ENCODE peak calls at places on chromosomes 7 and 10, in four cellular contexts. W, T, I and O are unnamed samples.

GRCh38 chr7:50865450-50865849 is 82.8 kb upstream of the GRB10 start:
- DNase-seq in W (no peak), T (no peak), I (no peak), O (no peak)

GRCh38 chr10:35940067-35940989 is 298.2 kb upstream of the FZD8 start:
- DNase-seq in W (peak; percentile 50), T (no peak), I (no peak), O (no peak)

GRCh38 chr7:73903321-73904218 is 42.6 kb downstream of the TMEM270 start:
- DNase-seq in W (no peak), T (peak; percentile 27), I (peak; percentile 60), O (peak; percentile 42)

GRCh38 chr7:86657948-86658347 is 14.2 kb downstream of the GRM3 start:
- DNase-seq in W (no peak), T (no peak), I (no peak), O (no peak)

GRCh38 chr10:33262871-33263270 is 71.6 kb downstream of the NRP1 start:
- DNase-seq in W (no peak), T (no peak), I (no peak), O (no peak)

GRCh38 chr7:1060315-1061080 is 16.2 kb downstream of the GPR146 start:
- DNase-seq in W (no peak), T (peak; percentile 79), I (peak; percentile 75), O (peak; percentile 75)

GRCh38 chr10:95133016-95133752 is 60.9 kb upstream of the ACSM6 start:
- DNase-seq in W (peak; percentile 83), T (peak; percentile 70), I (peak; percentile 69), O (peak; percentile 70)

GRCh38 chr7:117750612-117751563 is 122.4 kb downstream of the CTTNBP2 start:
- DNase-seq in W (no peak), T (no peak), I (no peak), O (no peak)

GRCh38 chr10:132294561-132295320 is 13.0 kb downstream of the STK32C start:
- DNase-seq in W (no peak), T (peak; percentile 33), I (peak; percentile 58), O (peak; percentile 49)

GRCh38 chr10:118497227-118497626 is 98.2 kb downstream of the PRLHR start:
- DNase-seq in W (no peak), T (no peak), I (no peak), O (no peak)

GRCh38 chr10:120421250-120421649 is 35.8 kb upstream of the PLPP4 start:
- DNase-seq in W (no peak), T (no peak), I (no peak), O (no peak)

GRCh38 chr10:21141946-21142345 is 244.8 kb upstream of the NEBL start:
- DNase-seq in W (no peak), T (no peak), I (no peak), O (no peak)

GRCh38 chr10:125756196-125756595 is 19.4 kb downstream of the MMP21 start:
- DNase-seq in W (no peak), T (no peak), I (no peak), O (no peak)

GRCh38 chr7:22137466-22137865 is 191.8 kb upstream of the CDCA7L start:
- DNase-seq in W (no peak), T (no peak), I (no peak), O (no peak)

GRCh38 chr7:131522325-131522920 is 34.0 kb downstream of the PODXL start:
- DNase-seq in W (no peak), T (no peak), I (no peak), O (peak; percentile 51)

GRCh38 chr7:18680576-18680975 is 185.0 kb downstream of the HDAC9 start:
- DNase-seq in W (no peak), T (no peak), I (no peak), O (no peak)

GRCh38 chr10:87957702-87958101 is 94.3 kb downstream of the PTEN start:
- DNase-seq in W (no peak), T (no peak), I (no peak), O (no peak)

GRCh38 chr7:17422966-17423365 is 124.5 kb downstream of the AHR start:
- DNase-seq in W (no peak), T (no peak), I (no peak), O (no peak)

GRCh38 chr7:5695709-5696345 is 85.6 kb downstream of the RNF216 start:
- DNase-seq in W (no peak), T (no peak), I (no peak), O (no peak)

GRCh38 chr10:79128241-79128922 is 59.6 kb downstream of the ZMIZ1 start:
- DNase-seq in W (no peak), T (no peak), I (no peak), O (no peak)

GRCh38 chr7:84654287-84654686 is 459.7 kb upstream of the SEMA3A start:
- DNase-seq in W (no peak), T (no peak), I (no peak), O (no peak)

GRCh38 chr7:137961200-137962177 is 40.4 kb downstream of the CREB3L2 start:
- DNase-seq in W (no peak), T (no peak), I (no peak), O (no peak)

GRCh38 chr10:92544296-92544695 is 29.6 kb downstream of the IDE start:
- DNase-seq in W (no peak), T (no peak), I (no peak), O (no peak)

GRCh38 chr10:75492151-75492550 is 60.7 kb downstream of the LRMDA start:
- DNase-seq in W (no peak), T (no peak), I (no peak), O (no peak)

GRCh38 chr10:106571216-106571954 is 593.1 kb downstream of the SORCS1 start:
- DNase-seq in W (no peak), T (no peak), I (no peak), O (no peak)
- TF ChIP-seq CTCF in W (no peak), T (peak; percentile 55), I (peak; percentile 31), O (no peak)

DNA sequence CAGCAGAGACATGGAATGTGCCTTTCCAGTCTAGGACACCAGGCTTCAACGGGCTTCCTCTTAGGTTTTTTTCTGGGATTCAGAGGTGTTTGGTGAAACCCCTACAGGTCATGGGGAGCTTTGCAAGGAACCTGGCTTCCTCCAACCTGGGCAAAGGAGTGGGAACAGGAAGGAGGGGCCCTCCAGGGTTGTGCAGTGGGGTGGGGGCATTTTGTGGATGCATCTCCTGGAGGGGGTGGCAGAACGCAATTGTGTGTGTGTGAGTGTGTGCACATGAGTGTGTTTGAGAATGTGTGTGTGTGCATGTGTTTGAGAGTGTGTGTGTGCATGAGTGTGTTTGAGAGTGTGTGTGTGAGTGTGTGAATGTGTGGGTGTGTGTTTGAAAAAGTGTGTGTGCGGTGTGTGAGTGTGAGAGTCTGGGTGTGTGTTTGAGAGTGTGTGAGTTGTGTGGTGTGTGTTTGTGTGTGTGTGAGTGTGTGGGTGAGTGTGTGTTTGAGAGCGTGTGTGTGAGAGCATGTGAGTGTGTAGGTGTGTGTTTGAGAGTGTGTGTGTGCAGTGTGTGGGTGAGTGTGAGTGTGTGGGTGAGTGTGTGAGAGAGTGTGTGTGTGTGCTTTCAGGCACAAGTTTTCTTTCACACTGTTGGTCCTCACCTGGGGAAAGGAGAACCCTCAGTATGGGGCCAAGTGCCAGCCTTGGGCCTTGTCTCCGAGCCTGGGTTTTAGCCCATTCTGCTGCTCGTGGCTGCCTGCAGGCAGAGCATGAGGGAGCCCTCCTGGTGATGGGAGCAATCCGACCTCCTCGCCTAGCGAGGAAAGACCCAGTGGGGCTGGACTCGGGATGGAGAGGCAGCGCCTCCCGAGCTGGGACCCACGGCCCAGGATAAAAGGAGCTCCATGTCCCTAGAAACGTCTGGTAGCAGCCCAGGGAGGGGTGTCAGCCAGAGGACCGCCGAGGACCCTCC is 35.5 kb downstream of the CDH23 start:
- DNase-seq in W (no peak), T (peak; percentile 23), I (no peak), O (peak; percentile 46)
- TF ChIP-seq CTCF in W (no peak), T (no peak), I (no peak), O (no peak)

GRCh38 chr7:106112118-106112971 is at the start of gene SYPL1:
- DNase-seq in W (peak; percentile 91), T (peak; percentile 94), I (peak; percentile 97), O (peak; percentile 99)
- TF ChIP-seq CTCF in W (no peak), T (no peak), I (peak; percentile 9), O (no peak)

GRCh38 chr10:124259139-124259825 is 159.4 kb downstream of the OAT start:
- DNase-seq in W (no peak), T (no peak), I (no peak), O (peak; percentile 59)
- TF ChIP-seq CTCF in W (no peak), T (peak; percentile 3), I (no peak), O (no peak)

GRCh38 chr10:48523820-48524758 is 80.8 kb downstream of the ARHGAP22 start:
- DNase-seq in W (no peak), T (no peak), I (no peak), O (peak; percentile 62)
- TF ChIP-seq CTCF in W (peak; percentile 20), T (peak; percentile 24), I (peak; percentile 44), O (no peak)

GRCh38 chr7:2720024-2720423 is 32.0 kb downstream of the AMZ1 start:
- DNase-seq in W (no peak), T (no peak), I (no peak), O (no peak)

GRCh38 chr7:2717293-2717904 is 29.4 kb downstream of the AMZ1 start:
- DNase-seq in W (peak; percentile 83), T (no peak), I (peak; percentile 81), O (peak; percentile 83)

GRCh38 chr7:2717905-2718702 is 30.1 kb downstream of the AMZ1 start:
- DNase-seq in W (no peak), T (no peak), I (no peak), O (no peak)

GRCh38 chr7:2718703-2718965 is 30.6 kb downstream of the AMZ1 start:
- DNase-seq in W (no peak), T (no peak), I (no peak), O (peak; percentile 82)

GRCh38 chr7:2719007-2719406 is 31.0 kb downstream of the AMZ1 start:
- DNase-seq in W (peak; percentile 46), T (no peak), I (no peak), O (peak; percentile 88)
- TF ChIP-seq CTCF in W (peak; percentile 36), T (peak; percentile 16), I (peak; percentile 41), O (peak; percentile 56)

GRCh38 chr7:7484072-7484471 is 51.6 kb downstream of the COL28A1 start:
- DNase-seq in W (no peak), T (no peak), I (no peak), O (no peak)
- TF ChIP-seq CTCF in W (no peak), T (no peak), I (no peak), O (no peak)

GRCh38 chr10:123039632-123039930 is 30.8 kb downstream of the ACADSB start:
- DNase-seq in W (no peak), T (no peak), I (no peak), O (no peak)

GRCh38 chr10:123042708-123043408 is 34.1 kb downstream of the ACADSB start:
- DNase-seq in W (no peak), T (no peak), I (no peak), O (no peak)

GRCh38 chr10:123045961-123046731 is 37.3 kb downstream of the ACADSB start:
- DNase-seq in W (no peak), T (no peak), I (no peak), O (no peak)

GRCh38 chr10:123043409-123043925 is 34.7 kb downstream of the ACADSB start:
- DNase-seq in W (peak; percentile 36), T (no peak), I (no peak), O (no peak)

DNA sequence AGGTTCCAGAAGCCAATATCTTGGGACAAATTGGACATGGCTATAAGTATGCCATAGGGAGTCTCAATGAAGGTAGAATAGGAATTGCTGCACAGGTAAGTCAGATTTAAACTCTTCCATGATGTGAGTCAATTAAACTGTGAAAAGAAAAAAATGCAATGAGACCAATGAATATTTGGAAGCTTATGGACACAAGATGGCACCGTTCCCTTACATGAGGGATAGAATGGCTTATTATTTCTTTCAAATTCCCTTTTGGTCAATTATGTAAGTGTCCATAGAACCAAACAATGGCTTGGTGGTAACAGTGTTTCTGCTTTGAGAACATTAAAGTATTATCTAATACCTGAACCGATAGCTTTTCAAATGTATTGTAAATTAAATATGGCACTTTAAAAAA is 35.6 kb downstream of the ACADSB start:
- DNase-seq in W (no peak), T (no peak), I (no peak), O (no peak)
- TF ChIP-seq CTCF in W (no peak), T (peak; percentile 19), I (no peak), O (no peak)